ENCODE peak calls at places on chromosomes 2 and 18, in nine cellular contexts. G is left lung; K is anterior cingulate cortex; I is AG10803; Z is stimulated activated CD4-positive, alpha-beta T cell treated with anti-CD3 and anti-CD28 coated beads, Interleukin-15, amount 100 ng/mL, for 1 hour; U is astrocyte of the hippocampus; Q is A673; S is ELR; R is M059J. T is an unnamed sample.

GRCh38 chr18:55138401-55138800 is 179.1 kb upstream of the CCDC68 start:
- DNase-seq in G (no peak), K (no peak), I (no peak), Z (no peak), U (no peak), Q (no peak), S (no peak), R (no peak), T (no peak)

GRCh38 chr2:106192752-106193490 is 1.2 kb downstream of the UXS1 start:
- DNase-seq in G (peak), K (no peak), I (peak), Z (peak), U (peak), Q (peak), S (peak), R (peak), T (peak)

GRCh38 chr2:119693967-119694366 is 15.0 kb downstream of the TMEM177 start:
- DNase-seq in G (no peak), K (no peak), I (no peak), Z (no peak), U (no peak), Q (no peak), S (no peak), R (no peak), T (no peak)

GRCh38 chr2:198710562-198710961 is 747.2 kb downstream of the SATB2 start:
- DNase-seq in G (no peak), K (no peak), I (no peak), Z (no peak), U (no peak), Q (no peak), S (no peak), R (no peak), T (no peak)

GRCh38 chr2:143402462-143402861 is 273.2 kb downstream of the ARHGAP15 start:
- DNase-seq in G (no peak), K (no peak), I (no peak), Z (no peak), U (no peak), Q (no peak), S (no peak), R (no peak), T (no peak)

GRCh38 chr2:44130441-44130840 is 38.2 kb upstream of the PPM1B start:
- DNase-seq in G (no peak), K (no peak), I (peak), Z (no peak), U (peak), Q (peak), S (peak), R (peak), T (no peak)

GRCh38 chr2:26811261-26811660 is 25.4 kb downstream of the CENPA start:
- DNase-seq in G (no peak), K (no peak), I (no peak), Z (no peak), U (no peak), Q (no peak), S (no peak), R (no peak), T (no peak)

GRCh38 chr2:207283356-207283755 is 117.6 kb upstream of the KLF7 start:
- DNase-seq in G (peak), K (peak), I (no peak), Z (no peak), U (no peak), Q (no peak), S (peak), R (peak), T (no peak)

GRCh38 chr2:104769096-104769495 is 84.8 kb upstream of the POU3F3 start:
- DNase-seq in G (no peak), K (no peak), I (peak), Z (no peak), U (peak), Q (no peak), S (peak), R (peak), T (peak)

GRCh38 chr2:240251848-240252190 is 111.4 kb upstream of the OTOS start:
- DNase-seq in G (no peak), K (no peak), I (no peak), Z (no peak), U (no peak), Q (no peak), S (no peak), R (no peak), T (no peak)

GRCh38 chr18:65458871-65459270 is 291.9 kb upstream of the CDH7 start:
- DNase-seq in G (no peak), K (no peak), I (no peak), Z (no peak), U (no peak), Q (no peak), S (no peak), R (no peak), T (no peak)

GRCh38 chr2:201715459-201715858 is 17.0 kb upstream of the MPP4 start:
- DNase-seq in G (no peak), K (no peak), I (no peak), Z (no peak), U (no peak), Q (no peak), S (no peak), R (no peak), T (peak)

GRCh38 chr2:239879423-239880084 is 145.6 kb downstream of the NDUFA10 start:
- DNase-seq in G (no peak), K (no peak), I (no peak), Z (no peak), U (no peak), Q (no peak), S (no peak), R (no peak), T (no peak)

T was measured in Caki2.